ENCODE peak calls at places on chromosomes 12 and 14, in seven cellular contexts. K is GM23338, A is OCI-LY7, E is PC-3, L is MM.1S, I is SK-N-SH, F is neural progenitor cell. D is an unnamed sample.

GRCh38 chr14:49641697-49642129 is 6.7 kb upstream of the DNAAF2 start:
- DNase-seq in F (no peak), K (peak), E (peak), I (no peak), A (no peak), L (no peak), D (peak)

GRCh38 chr12:8482446-8483080 is 26.8 kb downstream of the CLEC6A start:
- DNase-seq in E (no peak), I (no peak), F (no peak), L (no peak), A (no peak), K (no peak), D (peak)

GRCh38 chr12:124231980-124232653 is 62.8 kb upstream of the RFLNA start:
- DNase-seq in K (no peak), A (no peak), F (no peak), L (no peak), E (no peak), I (no peak), D (peak)

GRCh38 chr14:52043690-52044089 is 25.2 kb downstream of the NID2 start:
- DNase-seq in L (no peak), A (peak), I (peak), K (peak), E (peak), F (peak), D (peak)

GRCh38 chr12:49985981-49986380 is 13.2 kb downstream of the AQP6 start:
- DNase-seq in E (no peak), A (no peak), I (no peak), L (no peak), F (no peak), K (no peak), D (no peak)

GRCh38 chr14:99029916-99030305 is 242.1 kb downstream of the BCL11B start:
- DNase-seq in F (no peak), I (no peak), E (no peak), A (no peak), K (no peak), L (no peak), D (no peak)

GRCh38 chr12:71438670-71439361 is 782 bp upstream of the LGR5 start:
- DNase-seq in F (peak), A (no peak), K (peak), E (peak), I (peak), L (no peak), D (peak)

GRCh38 chr12:124849382-124849781 is 14.3 kb downstream of the SCARB1 start:
- DNase-seq in K (no peak), E (no peak), I (no peak), A (no peak), F (no peak), L (no peak), D (no peak)

GRCh38 chr14:100135784-100136183 is 23.7 kb downstream of the DEGS2 start:
- DNase-seq in K (peak), F (no peak), A (no peak), E (no peak), I (peak), L (no peak), D (no peak)

GRCh38 chr12:131471271-131471905 is 239.5 kb upstream of the SFSWAP start:
- DNase-seq in A (no peak), L (no peak), E (no peak), K (no peak), I (no peak), F (peak), D (no peak)

GRCh38 chr14:36325853-36326252 is 5.4 kb upstream of the MBIP start:
- DNase-seq in K (no peak), I (no peak), A (no peak), E (no peak), F (no peak), L (no peak), D (no peak)

GRCh38 chr12:52090291-52090690 is 10.8 kb downstream of the SMIM41 start:
- DNase-seq in E (no peak), L (no peak), A (peak), I (peak), F (no peak), K (no peak), D (no peak)

GRCh38 chr12:72368719-72369505 is 96.7 kb downstream of the TRHDE start:
- DNase-seq in F (no peak), K (no peak), A (no peak), E (no peak), L (no peak), I (no peak), D (no peak)

GRCh38 chr12:34295366-34296142 is 273.3 kb downstream of the ALG10 start:
- DNase-seq in L (no peak), I (no peak), F (no peak), K (no peak), A (no peak), E (no peak), D (no peak)

GRCh38 chr12:45535610-45536180 is 193.8 kb upstream of the ARID2 start:
- DNase-seq in F (no peak), I (no peak), E (no peak), A (no peak), K (no peak), L (no peak), D (no peak)

GRCh38 chr12:119326341-119326740 is 8.2 kb upstream of the CCDC60 start:
- DNase-seq in E (no peak), I (no peak), A (no peak), F (no peak), L (no peak), K (no peak), D (no peak)

DNA sequence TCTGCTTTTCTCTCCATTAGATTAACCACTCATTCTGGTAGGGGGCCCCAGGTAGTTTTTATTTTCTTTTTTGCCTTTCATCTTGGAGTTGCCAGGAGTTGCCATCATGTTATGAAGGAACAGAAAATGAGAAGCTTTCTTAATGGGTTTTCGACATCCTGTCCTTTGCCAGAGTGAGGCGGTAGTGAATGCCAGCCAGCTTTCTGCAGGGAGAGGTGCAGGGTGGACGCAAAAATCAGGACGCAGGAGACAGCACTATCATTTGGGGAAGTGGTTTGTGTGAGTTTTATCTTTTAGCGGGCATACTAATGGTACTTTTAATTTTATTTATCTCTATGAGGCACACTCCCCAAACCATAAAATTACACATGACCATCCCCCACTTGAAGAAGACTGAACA is 1.7 kb downstream of the RASSF8 start:
- DNase-seq in F (peak), A (no peak), L (peak), E (peak), K (peak), I (peak), D (peak)
- TF ChIP-seq EZH2phosphoT487 in F (no peak), A (no peak), L (no peak), E (no peak), K (no peak), I (no peak), D (no peak)

DNA sequence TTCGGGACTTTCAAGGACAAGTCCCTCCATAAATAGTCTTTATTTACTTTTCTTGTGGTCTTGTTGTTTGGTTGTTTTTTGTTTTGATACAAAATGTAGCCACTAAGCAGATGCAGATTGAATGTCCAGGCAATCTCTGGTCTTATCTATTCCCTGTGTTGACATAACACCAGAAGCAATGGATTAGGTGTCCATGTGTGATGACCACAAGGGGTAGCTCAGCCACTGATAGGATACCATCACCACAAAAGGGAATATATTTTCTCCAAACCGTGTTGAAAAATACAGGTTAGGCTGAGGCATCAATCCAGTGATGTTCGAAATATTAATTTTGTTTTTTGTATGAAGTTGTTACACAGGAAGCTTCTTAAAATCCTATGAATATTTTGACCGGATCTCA is 196.3 kb downstream of the EPS8 start:
- DNase-seq in A (no peak), K (no peak), E (no peak), F (no peak), L (no peak), I (no peak), D (no peak)
- TF ChIP-seq CTCF in A (no peak), K (no peak), E (peak), F (no peak), L (no peak), I (peak), D (no peak)

GRCh38 chr12:79691299-79692248 is 810 bp upstream of the PAWR start:
- DNase-seq in I (peak), F (no peak), L (no peak), K (no peak), E (peak), A (no peak), D (peak)
- TF ChIP-seq EZH2phosphoT487 in I (no peak), F (no peak), L (no peak), K (no peak), E (peak), A (no peak), D (no peak)

GRCh38 chr14:76051717-76052459 is 66.3 kb downstream of the IFT43 start:
- DNase-seq in F (no peak), E (no peak), I (no peak), A (no peak), L (no peak), K (peak), D (no peak)

GRCh38 chr14:76057914-76058313 is 72.4 kb downstream of the IFT43 start:
- DNase-seq in E (no peak), A (no peak), F (no peak), L (no peak), I (no peak), K (no peak), D (no peak)

GRCh38 chr14:76055330-76055729 is 69.8 kb downstream of the IFT43 start:
- DNase-seq in I (no peak), A (no peak), L (no peak), F (no peak), E (no peak), K (no peak), D (no peak)

GRCh38 chr14:76053576-76054369 is 68.2 kb downstream of the IFT43 start:
- DNase-seq in K (no peak), L (no peak), E (no peak), A (no peak), I (no peak), F (no peak), D (peak)

DNA sequence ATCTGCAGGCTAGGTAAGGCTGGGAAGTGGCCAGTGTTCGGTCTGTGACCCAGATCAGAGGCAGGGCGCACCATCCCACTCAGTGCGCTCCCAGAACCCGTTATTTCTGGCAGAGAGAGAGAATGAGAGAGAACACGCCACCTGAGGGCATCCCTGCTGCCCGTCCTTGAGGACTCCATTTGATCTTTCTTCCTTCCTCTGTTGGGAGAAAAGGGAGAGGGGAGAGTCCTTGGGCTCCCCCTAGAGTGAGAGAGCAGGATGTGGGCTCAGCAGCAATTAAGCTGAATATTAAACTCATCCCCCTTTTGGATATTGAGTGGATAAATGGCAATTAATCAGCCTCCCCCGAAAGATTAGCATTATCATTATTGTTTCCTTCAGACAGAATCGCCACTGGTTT is 70.6 kb downstream of the IFT43 start:
- DNase-seq in A (peak), E (peak), K (peak), F (no peak), L (no peak), I (no peak), D (no peak)
- TF ChIP-seq CTCF in A (peak), E (peak), K (peak), F (peak), L (peak), I (peak), D (no peak)

GRCh38 chr12:68896881-68897540 is 36.0 kb downstream of the CPM start:
- DNase-seq in I (no peak), K (no peak), A (peak), F (no peak), E (no peak), L (no peak), D (no peak)
- TF ChIP-seq EZH2phosphoT487 in I (no peak), K (no peak), A (no peak), F (no peak), E (no peak), L (no peak), D (no peak)

GRCh38 chr12:95718772-95719171 is 71.8 kb downstream of the NTN4 start:
- DNase-seq in F (no peak), A (no peak), L (no peak), I (no peak), K (no peak), E (no peak), D (no peak)

GRCh38 chr12:95724767-95725166 is 65.8 kb downstream of the NTN4 start:
- DNase-seq in I (no peak), E (no peak), F (no peak), A (no peak), L (no peak), K (no peak), D (no peak)

GRCh38 chr12:95718001-95718400 is 72.6 kb downstream of the NTN4 start:
- DNase-seq in L (peak), K (no peak), I (no peak), F (no peak), E (peak), A (no peak), D (no peak)

GRCh38 chr12:95723693-95724384 is 66.7 kb downstream of the NTN4 start:
- DNase-seq in I (peak), A (no peak), F (no peak), L (no peak), E (no peak), K (no peak), D (no peak)

GRCh38 chr12:95721320-95721719 is 69.2 kb downstream of the NTN4 start:
- DNase-seq in A (no peak), L (no peak), E (peak), F (peak), I (no peak), K (peak), D (no peak)
- TF ChIP-seq CTCF in A (no peak), L (peak), E (peak), F (peak), I (no peak), K (peak), D (no peak)

D was measured in hepatocyte.